ENCODE peak calls at places on chromosomes 2 and 18, in six cellular contexts. N, C, X, U, O and T are unnamed samples.

GRCh38 chr2:43890855-43891254 is 52.1 kb downstream of the ABCG8 start:
- DNase-seq in N (no peak), C (no peak), X (no peak), U (no peak), O (no peak), T (no peak)

GRCh38 chr2:233817995-233818638 is 36.2 kb downstream of the HJURP start:
- DNase-seq in N (no peak), C (no peak), X (peak), U (no peak), O (no peak), T (no peak)

GRCh38 chr18:686339-687111 is 25.9 kb downstream of the ENOSF1 start:
- DNase-seq in N (no peak), C (peak), X (no peak), U (no peak), O (no peak), T (no peak)

GRCh38 chr2:142131016-142131714 is at the start of gene LRP1B:
- DNase-seq in N (no peak), C (peak), X (peak), U (no peak), O (peak), T (no peak)

GRCh38 chr2:120394764-120395163 is 48.8 kb downstream of the INHBB start:
- DNase-seq in N (no peak), C (no peak), X (no peak), U (no peak), O (no peak), T (no peak)

GRCh38 chr2:189254268-189254883 is 74.8 kb upstream of the COL5A2 start:
- DNase-seq in N (no peak), C (no peak), X (no peak), U (peak), O (no peak), T (no peak)

GRCh38 chr2:58535182-58535581 is 294.1 kb upstream of the FANCL start:
- DNase-seq in N (peak), C (no peak), X (no peak), U (no peak), O (no peak), T (no peak)

GRCh38 chr2:95323347-95324155 is 26.4 kb downstream of the KCNIP3 start:
- DNase-seq in N (peak), C (no peak), X (peak), U (peak), O (no peak), T (no peak)

GRCh38 chr2:174788291-174788929 is 24.1 kb upstream of the CHRNA1 start:
- DNase-seq in N (peak), C (no peak), X (no peak), U (peak), O (no peak), T (no peak)

GRCh38 chr2:219475697-219476604 is 22.7 kb upstream of the GMPPA start:
- DNase-seq in N (peak), C (peak), X (peak), U (peak), O (peak), T (no peak)

GRCh38 chr2:237577458-237577857 is 11.1 kb downstream of the PRLH start:
- DNase-seq in N (no peak), C (no peak), X (no peak), U (no peak), O (no peak), T (no peak)

GRCh38 chr2:110869472-110870446 is 137.4 kb downstream of the ACOXL start:
- DNase-seq in N (no peak), C (peak), X (no peak), U (peak), O (no peak), T (no peak)

GRCh38 chr18:50507120-50507590 is 52.7 kb upstream of the MAPK4 start:
- DNase-seq in N (peak), C (peak), X (peak), U (peak), O (no peak), T (no peak)

GRCh38 chr2:37768491-37768925 is 97.1 kb upstream of the CDC42EP3 start:
- DNase-seq in N (no peak), C (peak), X (peak), U (peak), O (no peak), T (no peak)

GRCh38 chr18:25349926-25350560 is 1.9 kb downstream of the ZNF521 start:
- DNase-seq in N (no peak), C (no peak), X (no peak), U (no peak), O (no peak), T (no peak)

GRCh38 chr2:201406077-201406662 is 45.1 kb downstream of the TRAK2 start:
- DNase-seq in N (peak), C (peak), X (peak), U (no peak), O (peak), T (no peak)

GRCh38 chr2:219453691-219454131 is 19.1 kb downstream of the SPEG start:
- DNase-seq in N (no peak), C (no peak), X (no peak), U (no peak), O (no peak), T (no peak)

GRCh38 chr2:106107509-106108131 is 86.5 kb downstream of the UXS1 start:
- DNase-seq in N (no peak), C (no peak), X (no peak), U (peak), O (no peak), T (no peak)

GRCh38 chr2:14632133-14632936 is at the start of gene LRATD1:
- DNase-seq in N (peak), C (no peak), X (peak), U (peak), O (peak), T (no peak)

GRCh38 chr2:200702646-200703118 is 109.0 kb upstream of the BZW1 start:
- DNase-seq in N (no peak), C (no peak), X (peak), U (no peak), O (no peak), T (no peak)

GRCh38 chr18:3207565-3207964 is 12.2 kb downstream of the MYOM1 start:
- DNase-seq in N (no peak), C (no peak), X (peak), U (peak), O (no peak), T (no peak)

GRCh38 chr2:139992078-139992477 is 1211.9 kb upstream of the NXPH2 start:
- DNase-seq in N (peak), C (peak), X (peak), U (no peak), O (no peak), T (no peak)

GRCh38 chr18:50928551-50928950 is 39.3 kb upstream of the ELAC1 start:
- DNase-seq in N (peak), C (no peak), X (no peak), U (no peak), O (no peak), T (no peak)

GRCh38 chr2:177392373-177393246 is at the start of gene AGPS:
- DNase-seq in N (peak), C (peak), X (peak), U (peak), O (peak), T (peak)

GRCh38 chr18:2953935-2954641 is 58.9 kb downstream of the LPIN2 start:
- DNase-seq in N (no peak), C (no peak), X (peak), U (no peak), O (no peak), T (no peak)

GRCh38 chr18:28411806-28412205 is 234.9 kb upstream of the CDH2 start:
- DNase-seq in N (no peak), C (no peak), X (no peak), U (no peak), O (no peak), T (no peak)

GRCh38 chr2:223501604-223502003 is 100.6 kb downstream of the SCG2 start:
- DNase-seq in N (no peak), C (no peak), X (no peak), U (no peak), O (no peak), T (no peak)

GRCh38 chr2:69385443-69386151 is 1.4 kb downstream of the GFPT1 start:
- DNase-seq in N (peak), C (peak), X (no peak), U (peak), O (peak), T (no peak)

GRCh38 chr2:85578243-85579180 is 1.1 kb downstream of the VAMP8 start:
- DNase-seq in N (peak), C (peak), X (no peak), U (no peak), O (no peak), T (no peak)

GRCh38 chr18:58303363-58303762 is 259.3 kb downstream of the NEDD4L start:
- DNase-seq in N (no peak), C (no peak), X (no peak), U (no peak), O (no peak), T (no peak)

GRCh38 chr2:218216336-218216673 is 684 bp upstream of the ARPC2 start:
- DNase-seq in N (no peak), C (peak), X (no peak), U (no peak), O (no peak), T (no peak)

GRCh38 chr2:110796724-110797301 is 64.4 kb downstream of the ACOXL start:
- DNase-seq in N (no peak), C (no peak), X (no peak), U (no peak), O (no peak), T (no peak)

GRCh38 chr2:101330253-101330921 is 21.9 kb upstream of the RNF149 start:
- DNase-seq in N (no peak), C (no peak), X (peak), U (no peak), O (peak), T (no peak)

GRCh38 chr18:33755918-33756590 is 178.0 kb downstream of the ASXL3 start:
- DNase-seq in N (no peak), C (peak), X (no peak), U (peak), O (peak), T (no peak)

GRCh38 chr2:24435391-24436316 is 55.4 kb upstream of the NCOA1 start:
- DNase-seq in N (no peak), C (no peak), X (no peak), U (no peak), O (peak), T (no peak)

GRCh38 chr2:68799615-68800400 is 65.2 kb downstream of the ARHGAP25 start:
- DNase-seq in N (no peak), C (no peak), X (no peak), U (no peak), O (no peak), T (no peak)

GRCh38 chr18:37419866-37420265 is 145.7 kb downstream of the CELF4 start:
- DNase-seq in N (no peak), C (no peak), X (no peak), U (no peak), O (no peak), T (no peak)

GRCh38 chr2:12587729-12588522 is 128.8 kb upstream of the TRIB2 start:
- DNase-seq in N (no peak), C (peak), X (no peak), U (peak), O (peak), T (peak)
- TF ChIP-seq MYC in N (no peak), C (no peak), X (no peak), U (no peak), O (no peak), T (no peak)

GRCh38 chr2:10141736-10142639 is 19.4 kb downstream of the RRM2 start:
- DNase-seq in N (peak), C (peak), X (no peak), U (peak), O (no peak), T (no peak)
- TF ChIP-seq MYC in N (no peak), C (no peak), X (no peak), U (no peak), O (no peak), T (no peak)

GRCh38 chr2:26581266-26581990 is 59.7 kb downstream of the CIB4 start:
- DNase-seq in N (no peak), C (no peak), X (no peak), U (no peak), O (no peak), T (no peak)

GRCh38 chr2:26583381-26583911 is 57.7 kb downstream of the CIB4 start:
- DNase-seq in N (no peak), C (no peak), X (no peak), U (no peak), O (no peak), T (no peak)

GRCh38 chr2:26580751-26581150 is 60.4 kb downstream of the CIB4 start:
- DNase-seq in N (no peak), C (no peak), X (no peak), U (no peak), O (no peak), T (no peak)

GRCh38 chr2:26582890-26583289 is 58.3 kb downstream of the CIB4 start:
- DNase-seq in N (no peak), C (no peak), X (no peak), U (no peak), O (no peak), T (no peak)

DNA sequence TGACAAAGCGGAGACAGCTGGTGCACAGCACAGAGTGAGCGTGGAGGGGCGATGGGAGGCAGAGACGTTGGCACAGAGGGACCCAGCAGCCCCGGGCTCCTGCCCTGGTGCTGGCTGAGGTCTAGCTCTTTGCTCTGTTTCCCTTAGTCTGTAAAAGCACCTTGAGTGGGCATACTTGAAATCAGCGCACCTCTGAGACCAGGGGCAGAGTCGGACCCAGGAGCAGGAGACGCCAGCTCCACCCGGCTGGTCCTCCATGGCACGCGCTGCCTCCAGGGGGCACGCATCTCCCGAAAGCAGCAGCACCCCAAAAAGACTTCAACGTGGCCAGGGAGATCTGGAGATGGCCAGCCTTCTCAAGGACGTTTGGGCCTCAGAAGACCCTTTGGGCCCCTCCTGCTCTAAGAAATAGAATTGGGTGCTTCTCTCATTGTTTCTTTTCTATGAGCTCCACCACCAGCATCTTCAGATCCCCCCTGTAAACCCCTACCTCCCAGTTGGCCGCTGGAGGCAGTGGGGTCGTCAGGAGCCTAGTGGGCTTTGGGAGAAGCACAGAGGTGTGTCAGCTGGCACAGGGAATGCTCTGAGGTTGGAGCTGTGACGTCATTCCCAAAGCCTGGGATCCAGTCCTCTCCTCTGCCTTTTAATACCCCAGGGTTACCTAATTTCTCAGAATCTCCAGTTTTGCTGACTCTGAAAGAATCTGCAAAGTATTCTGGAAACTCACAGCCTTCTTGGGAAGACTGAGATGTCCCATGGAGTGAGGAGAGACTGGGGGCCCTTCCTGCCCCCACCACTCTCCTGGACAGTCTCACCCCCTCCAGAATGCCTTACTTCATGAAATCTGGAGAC is 58.9 kb downstream of the CIB4 start:
- DNase-seq in N (no peak), C (no peak), X (no peak), U (no peak), O (no peak), T (no peak)
- TF ChIP-seq MYC in N (no peak), C (no peak), X (no peak), U (no peak), O (no peak), T (no peak)

DNA sequence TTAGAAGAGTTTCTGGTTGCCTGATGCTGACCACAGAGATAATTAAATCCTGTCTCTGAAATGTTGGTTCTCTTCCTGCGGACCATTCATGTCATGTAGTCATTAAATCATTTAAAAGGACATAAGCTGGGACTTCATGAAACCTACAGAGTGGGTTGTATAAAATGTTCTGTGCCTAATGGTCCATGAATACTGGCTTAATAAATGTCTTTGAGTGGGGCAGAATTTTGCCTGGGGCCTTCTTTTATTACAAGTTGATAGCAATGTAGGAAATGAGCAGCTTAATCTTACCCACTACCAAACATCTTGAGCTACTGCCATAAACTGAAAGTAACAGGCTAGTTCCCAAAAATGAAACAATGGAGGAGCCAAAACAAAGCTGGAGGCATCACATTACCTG is 130.9 kb downstream of the TMEM17 start:
- DNase-seq in N (no peak), C (no peak), X (no peak), U (no peak), O (no peak), T (no peak)
- TF ChIP-seq MYC in N (no peak), C (no peak), X (no peak), U (no peak), O (no peak), T (no peak)

GRCh38 chr2:33246432-33246831 is 230.0 kb upstream of the RASGRP3 start:
- DNase-seq in N (no peak), C (no peak), X (no peak), U (no peak), O (no peak), T (no peak)
- TF ChIP-seq MYC in N (no peak), C (no peak), X (no peak), U (no peak), O (no peak), T (no peak)

GRCh38 chr18:79200546-79201268 is 131.5 kb downstream of the ATP9B start:
- DNase-seq in N (no peak), C (peak), X (no peak), U (no peak), O (peak), T (no peak)
- TF ChIP-seq MYC in N (no peak), C (no peak), X (no peak), U (no peak), O (no peak), T (no peak)

DNA sequence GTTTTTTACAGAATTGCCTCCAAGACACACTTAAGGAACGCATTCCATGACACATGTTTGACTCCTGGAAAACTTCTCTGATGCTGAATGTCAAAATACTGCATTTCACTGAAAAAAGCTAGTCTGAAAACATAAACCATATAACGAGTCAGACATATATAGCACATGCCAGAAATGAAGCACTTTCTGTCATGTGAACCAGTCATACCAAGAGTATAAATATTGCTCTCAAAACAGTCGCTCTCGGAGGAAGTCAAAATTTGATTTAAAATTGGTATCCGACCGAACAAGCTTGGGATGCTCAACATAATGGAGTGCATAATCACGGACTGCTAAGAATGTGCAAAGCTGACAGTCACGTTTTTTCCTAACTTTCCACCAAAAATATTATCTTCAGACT is 115.9 kb downstream of the PIEZO2 start:
- DNase-seq in N (no peak), C (no peak), X (no peak), U (no peak), O (no peak), T (no peak)
- TF ChIP-seq MYC in N (no peak), C (no peak), X (no peak), U (no peak), O (no peak), T (no peak)